ENCODE peak calls at places on chromosomes 7 and 10, in four cellular contexts. One of them, this sample, is unnamed.

GRCh38 chr10:129104266-129105045 is 362.6 kb upstream of the MGMT start:
- DNase-seq in NCI-H774: no peak
- DNase-seq in GM10248: no peak
- DNase-seq in GM04504: no peak
- DNase-seq in this sample: no peak

GRCh38 chr7:93043393-93043985 is 74.3 kb downstream of the SAMD9 start:
- DNase-seq in NCI-H774: no peak
- DNase-seq in GM10248: no peak
- DNase-seq in GM04504: peak; percentile 55
- DNase-seq in this sample: no peak

GRCh38 chr10:22479419-22479818 is 134.1 kb downstream of the SPAG6 start:
- DNase-seq in NCI-H774: no peak
- DNase-seq in GM10248: no peak
- DNase-seq in GM04504: no peak
- DNase-seq in this sample: no peak

GRCh38 chr10:101566333-101567164 is 21.5 kb downstream of the POLL start:
- DNase-seq in NCI-H774: peak; percentile 19
- DNase-seq in GM10248: peak; percentile 65
- DNase-seq in GM04504: no peak
- DNase-seq in this sample: peak; percentile 77

GRCh38 chr10:48938990-48939536 is 577 bp downstream of the LRRC18 start:
- DNase-seq in NCI-H774: no peak
- DNase-seq in GM10248: no peak
- DNase-seq in GM04504: no peak
- DNase-seq in this sample: no peak

GRCh38 chr10:86706401-86706841 is 38.1 kb downstream of the LDB3 start:
- DNase-seq in NCI-H774: no peak
- DNase-seq in GM10248: no peak
- DNase-seq in GM04504: no peak
- DNase-seq in this sample: no peak

GRCh38 chr10:32622409-32622808 is 176.5 kb downstream of the CCDC7 start:
- DNase-seq in NCI-H774: no peak
- DNase-seq in GM10248: no peak
- DNase-seq in GM04504: no peak
- DNase-seq in this sample: peak; percentile 0

GRCh38 chr7:33870120-33870519 is 35.2 kb upstream of the BMPER start:
- DNase-seq in NCI-H774: no peak
- DNase-seq in GM10248: no peak
- DNase-seq in GM04504: no peak
- DNase-seq in this sample: no peak

GRCh38 chr7:117068511-117069155 is 115.3 kb downstream of the ST7 start:
- DNase-seq in NCI-H774: peak; percentile 44
- DNase-seq in GM10248: no peak
- DNase-seq in GM04504: no peak
- DNase-seq in this sample: peak; percentile 36

GRCh38 chr7:4189151-4189570 is 492.9 kb upstream of the FOXK1 start:
- DNase-seq in NCI-H774: peak; percentile 45
- DNase-seq in GM10248: no peak
- DNase-seq in GM04504: no peak
- DNase-seq in this sample: peak; percentile 92

GRCh38 chr7:110531186-110531585 is 559.7 kb upstream of the LRRN3 start:
- DNase-seq in NCI-H774: no peak
- DNase-seq in GM10248: no peak
- DNase-seq in GM04504: no peak
- DNase-seq in this sample: no peak

GRCh38 chr10:133167693-133168616 is 7.9 kb downstream of the KNDC1 start:
- DNase-seq in NCI-H774: no peak
- DNase-seq in GM10248: no peak
- DNase-seq in GM04504: no peak
- DNase-seq in this sample: no peak

GRCh38 chr7:128902761-128903585 is 7.5 kb downstream of the KCP start:
- DNase-seq in NCI-H774: no peak
- DNase-seq in GM10248: no peak
- DNase-seq in GM04504: no peak
- DNase-seq in this sample: no peak

GRCh38 chr7:92797284-92797683 is 39.1 kb downstream of the CDK6 start:
- DNase-seq in NCI-H774: no peak
- DNase-seq in GM10248: no peak
- DNase-seq in GM04504: no peak
- DNase-seq in this sample: no peak

GRCh38 chr7:119925890-119926289 is 347.1 kb upstream of the KCND2 start:
- DNase-seq in NCI-H774: no peak
- DNase-seq in GM10248: no peak
- DNase-seq in GM04504: no peak
- DNase-seq in this sample: no peak

GRCh38 chr10:26627320-26627719 is 70.2 kb upstream of the PDSS1 start:
- DNase-seq in NCI-H774: no peak
- DNase-seq in GM10248: no peak
- DNase-seq in GM04504: no peak
- DNase-seq in this sample: no peak

GRCh38 chr10:71213761-71214440 is 1.5 kb downstream of the UNC5B start:
- DNase-seq in NCI-H774: no peak
- DNase-seq in GM10248: no peak
- DNase-seq in GM04504: peak; percentile 90
- DNase-seq in this sample: no peak

GRCh38 chr7:28409716-28410627 is 2.3 kb upstream of the CREB5 start:
- DNase-seq in NCI-H774: no peak
- DNase-seq in GM10248: peak; percentile 17
- DNase-seq in GM04504: no peak
- DNase-seq in this sample: peak; percentile 8

GRCh38 chr7:157676001-157676400 is 339.2 kb downstream of the DNAJB6 start:
- DNase-seq in NCI-H774: no peak
- DNase-seq in GM10248: no peak
- DNase-seq in GM04504: no peak
- DNase-seq in this sample: no peak

This sample was measured in NCI-H2081.